ENCODE peak calls at places on chromosomes 2 and 18, in ten cellular contexts. H, V, N, Z, G, W, U, D, S and P are unnamed samples.

GRCh38 chr2:8534729-8535397 is 147.0 kb upstream of the ID2 start:
- DNase-seq in H (no peak), V (peak), N (peak), Z (peak), G (peak), W (peak), U (no peak), D (peak), S (no peak), P (peak)

GRCh38 chr2:127084611-127085031 is 22.3 kb downstream of the BIN1 start:
- DNase-seq in H (no peak), V (no peak), N (peak), Z (no peak), G (no peak), W (no peak), U (peak), D (no peak), S (no peak), P (peak)

GRCh38 chr2:122635649-122636496 is 880.4 kb downstream of the TSN start:
- DNase-seq in H (peak), V (no peak), N (no peak), Z (no peak), G (no peak), W (no peak), U (no peak), D (no peak), S (no peak), P (no peak)

GRCh38 chr2:11720752-11721151 is 25.7 kb upstream of the LPIN1 start:
- DNase-seq in H (no peak), V (no peak), N (no peak), Z (no peak), G (no peak), W (no peak), U (no peak), D (no peak), S (no peak), P (no peak)

GRCh38 chr2:8456149-8457091 is 225.4 kb upstream of the ID2 start:
- DNase-seq in H (no peak), V (no peak), N (no peak), Z (peak), G (no peak), W (no peak), U (peak), D (no peak), S (no peak), P (no peak)

GRCh38 chr2:221915926-221916325 is 343.8 kb upstream of the EPHA4 start:
- DNase-seq in H (no peak), V (no peak), N (no peak), Z (no peak), G (no peak), W (no peak), U (no peak), D (no peak), S (no peak), P (no peak)

GRCh38 chr2:127640082-127641072 is 5.6 kb upstream of the GPR17 start:
- DNase-seq in H (no peak), V (no peak), N (no peak), Z (no peak), G (no peak), W (no peak), U (peak), D (no peak), S (no peak), P (no peak)

GRCh38 chr2:11398710-11399109 is 54.3 kb upstream of the ROCK2 start:
- DNase-seq in H (no peak), V (peak), N (no peak), Z (peak), G (peak), W (no peak), U (no peak), D (no peak), S (no peak), P (no peak)

GRCh38 chr18:44066541-44066940 is 614.1 kb upstream of the SETBP1 start:
- DNase-seq in H (no peak), V (no peak), N (no peak), Z (no peak), G (no peak), W (no peak), U (no peak), D (no peak), S (no peak), P (no peak)

GRCh38 chr2:1227289-1227900 is 185.9 kb upstream of the TPO start:
- DNase-seq in H (no peak), V (no peak), N (no peak), Z (no peak), G (no peak), W (no peak), U (no peak), D (no peak), S (no peak), P (no peak)

GRCh38 chr18:54203914-54204313 is 20.6 kb downstream of the MBD2 start:
- DNase-seq in H (no peak), V (no peak), N (no peak), Z (no peak), G (no peak), W (no peak), U (no peak), D (no peak), S (no peak), P (no peak)

GRCh38 chr2:234564719-234565118 is 67.8 kb upstream of the ARL4C start:
- DNase-seq in H (peak), V (no peak), N (peak), Z (no peak), G (no peak), W (no peak), U (no peak), D (peak), S (peak), P (no peak)

GRCh38 chr2:231955758-231956472 is 5.6 kb upstream of the DIS3L2 start:
- DNase-seq in H (no peak), V (no peak), N (no peak), Z (no peak), G (no peak), W (no peak), U (no peak), D (no peak), S (no peak), P (no peak)

GRCh38 chr18:22282311-22283235 is 113.2 kb downstream of the GATA6 start:
- DNase-seq in H (no peak), V (peak), N (peak), Z (no peak), G (no peak), W (no peak), U (no peak), D (peak), S (peak), P (peak)

GRCh38 chr2:170530284-170530745 is 184.8 kb upstream of the SP5 start:
- DNase-seq in H (no peak), V (peak), N (no peak), Z (peak), G (peak), W (no peak), U (no peak), D (peak), S (peak), P (no peak)

GRCh38 chr2:72895154-72895553 is 7.9 kb downstream of the SPR start:
- DNase-seq in H (no peak), V (no peak), N (no peak), Z (no peak), G (no peak), W (no peak), U (no peak), D (no peak), S (no peak), P (no peak)

GRCh38 chr2:177639262-177639914 is 246.8 kb downstream of the AGPS start:
- DNase-seq in H (no peak), V (no peak), N (no peak), Z (no peak), G (no peak), W (no peak), U (no peak), D (no peak), S (no peak), P (no peak)

GRCh38 chr2:15770148-15770547 is 170.2 kb upstream of the MYCN start:
- DNase-seq in H (no peak), V (no peak), N (no peak), Z (no peak), G (no peak), W (no peak), U (no peak), D (no peak), S (no peak), P (no peak)

GRCh38 chr18:10536270-10536669 is 10.4 kb downstream of the NAPG start:
- DNase-seq in H (no peak), V (no peak), N (no peak), Z (no peak), G (no peak), W (no peak), U (no peak), D (peak), S (no peak), P (no peak)

GRCh38 chr18:28044036-28044435 is 132.9 kb downstream of the CDH2 start:
- DNase-seq in H (no peak), V (no peak), N (no peak), Z (no peak), G (no peak), W (no peak), U (no peak), D (no peak), S (no peak), P (no peak)

GRCh38 chr2:5923957-5924945 is 232.1 kb downstream of the SOX11 start:
- DNase-seq in H (no peak), V (no peak), N (no peak), Z (no peak), G (no peak), W (no peak), U (no peak), D (no peak), S (no peak), P (no peak)

GRCh38 chr2:190804182-190804795 is 76.3 kb upstream of the GLS start:
- DNase-seq in H (no peak), V (no peak), N (peak), Z (no peak), G (no peak), W (no peak), U (no peak), D (peak), S (no peak), P (peak)

GRCh38 chr18:46297621-46298020 is 193.4 kb downstream of the HAUS1 start:
- DNase-seq in H (no peak), V (no peak), N (no peak), Z (no peak), G (no peak), W (no peak), U (peak), D (no peak), S (no peak), P (no peak)

GRCh38 chr2:171741189-171741588 is 53.9 kb downstream of the DYNC1I2 start:
- DNase-seq in H (no peak), V (no peak), N (no peak), Z (no peak), G (no peak), W (no peak), U (no peak), D (peak), S (no peak), P (no peak)

GRCh38 chr2:169397697-169398096 is 35.4 kb upstream of the LRP2 start:
- DNase-seq in H (no peak), V (no peak), N (no peak), Z (no peak), G (no peak), W (no peak), U (no peak), D (no peak), S (no peak), P (peak)

GRCh38 chr2:186042207-186043028 is 303.8 kb downstream of the FSIP2 start:
- DNase-seq in H (no peak), V (no peak), N (no peak), Z (no peak), G (no peak), W (no peak), U (no peak), D (no peak), S (no peak), P (no peak)

GRCh38 chr18:47150824-47151366 is 595 bp upstream of the HDHD2 start:
- DNase-seq in H (no peak), V (peak), N (no peak), Z (no peak), G (peak), W (no peak), U (no peak), D (no peak), S (no peak), P (peak)